ENCODE peak calls at places on chromosomes 12 and 14, in seven cellular contexts. O is uterus; H is NCI-H460; Q is islet precursor cell; U is NCI-H187 treated with DMSO at 0.1 percent for 48 hours; Y is RPMI7951; K is activated CD8-positive, alpha-beta memory T cell treated with anti-CD3 and anti-CD28 coated beads, Interleukin-2, amount 50 U/mL, for 48 hours. E is an unnamed sample.

GRCh38 chr12:12081836-12082497 is 11.2 kb downstream of the BCL2L14 start:
- DNase-seq in O (no peak), H (peak; percentile 29), Q (peak; percentile 56), U (no peak), Y (peak; percentile 47), K (no peak), E (no peak)

GRCh38 chr12:120843472-120843871 is 60.7 kb downstream of the SPPL3 start:
- DNase-seq in O (no peak), H (no peak), Q (no peak), U (no peak), Y (no peak), K (no peak), E (no peak)

GRCh38 chr14:22463763-22464173 is 125.3 kb downstream of the DAD1 start:
- DNase-seq in O (no peak), H (no peak), Q (no peak), U (no peak), Y (no peak), K (no peak), E (no peak)

GRCh38 chr14:100541621-100542560 is 45.3 kb downstream of the BEGAIN start:
- DNase-seq in O (no peak), H (no peak), Q (no peak), U (no peak), Y (no peak), K (no peak), E (no peak)

GRCh38 chr14:46574976-46575375 is 76.6 kb downstream of the RPL10L start:
- DNase-seq in O (no peak), H (no peak), Q (no peak), U (no peak), Y (no peak), K (no peak), E (no peak)

GRCh38 chr12:84058136-84058535 is 854.5 kb downstream of the SLC6A15 start:
- DNase-seq in O (no peak), H (no peak), Q (no peak), U (no peak), Y (no peak), K (no peak), E (no peak)

GRCh38 chr12:126953365-126953889 is 1313.5 kb upstream of the TMEM132C start:
- DNase-seq in O (no peak), H (no peak), Q (no peak), U (no peak), Y (no peak), K (no peak), E (no peak)

GRCh38 chr12:117119592-117120198 is 20.5 kb upstream of the TESC start:
- DNase-seq in O (no peak), H (no peak), Q (peak; percentile 87), U (no peak), Y (no peak), K (no peak), E (no peak)

GRCh38 chr14:97456958-97457357 is 659.8 kb downstream of the VRK1 start:
- DNase-seq in O (no peak), H (no peak), Q (peak; percentile 62), U (no peak), Y (peak; percentile 49), K (peak; percentile 81), E (no peak)

GRCh38 chr14:68781161-68782021 is 11.5 kb downstream of the ZFP36L1 start:
- DNase-seq in O (peak; percentile 44), H (no peak), Q (peak; percentile 41), U (no peak), Y (no peak), K (peak; percentile 78), E (no peak)

GRCh38 chr14:105400016-105400415 is 1.7 kb downstream of the TEX22 start:
- DNase-seq in O (no peak), H (no peak), Q (no peak), U (no peak), Y (no peak), K (no peak), E (no peak)

GRCh38 chr12:103177624-103178023 is 220.2 kb downstream of the ASCL1 start:
- DNase-seq in O (no peak), H (no peak), Q (no peak), U (no peak), Y (no peak), K (no peak), E (no peak)

GRCh38 chr12:53251477-53252348 is 16.4 kb upstream of the ESPL1 start:
- DNase-seq in O (peak; percentile 79), H (peak; percentile 67), Q (peak; percentile 96), U (no peak), Y (peak; percentile 77), K (peak; percentile 85), E (peak; percentile 88)

GRCh38 chr12:53200458-53201169 is 6.4 kb downstream of the ITGB7 start:
- DNase-seq in O (no peak), H (no peak), Q (no peak), U (no peak), Y (no peak), K (no peak), E (no peak)

GRCh38 chr12:89259831-89260230 is 92.5 kb downstream of the DUSP6 start:
- DNase-seq in O (no peak), H (no peak), Q (no peak), U (no peak), Y (no peak), K (no peak), E (no peak)

GRCh38 chr12:6120796-6121473 is 3.5 kb downstream of the VWF start:
- DNase-seq in O (no peak), H (no peak), Q (peak; percentile 57), U (no peak), Y (no peak), K (no peak), E (peak; percentile 42)

GRCh38 chr14:51066576-51066975 is 28.3 kb downstream of the TRIM9 start:
- DNase-seq in O (no peak), H (no peak), Q (no peak), U (no peak), Y (no peak), K (no peak), E (no peak)

GRCh38 chr14:104591506-104592291 is 12.1 kb downstream of the C14orf180 start:
- DNase-seq in O (no peak), H (no peak), Q (no peak), U (no peak), Y (no peak), K (no peak), E (no peak)

GRCh38 chr12:30622509-30622908 is 73.2 kb downstream of the IPO8 start:
- DNase-seq in O (no peak), H (no peak), Q (no peak), U (no peak), Y (peak; percentile 27), K (no peak), E (no peak)

GRCh38 chr14:22556021-22556989 is 32.7 kb downstream of the DAD1 start:
- DNase-seq in O (peak; percentile 49), H (no peak), Q (no peak), U (no peak), Y (peak; percentile 99), K (peak; percentile 94), E (peak; percentile 70)

GRCh38 chr14:74867673-74868072 is 8.3 kb downstream of the PROX2 start:
- DNase-seq in O (no peak), H (no peak), Q (no peak), U (no peak), Y (peak; percentile 70), K (peak; percentile 74), E (no peak)